ENCODE peak calls at places on chromosome 19, in five cellular contexts. E is astrocyte; N is activated CD8-positive, alpha-beta memory T cell treated with anti-CD3 and anti-CD28 coated beads for 1 hour; K is stimulated activated CD4-positive, alpha-beta T cell treated with anti-CD3 and anti-CD28 coated beads, Interleukin-1b, Interleukin-23, amount 100 ng/mL, for 1 hour; O is stimulated activated naive CD8-positive, alpha-beta T cell treated with anti-CD3 and anti-CD28 coated beads, Interleukin-15, amount 100 ng/mL, for 72 hours. T is an unnamed sample.

GRCh38 chr19:53671621-53672111 is 39.9 kb downstream of the DPRX start:
- DNase-seq in N (no peak), O (no peak), K (no peak), E (no peak), T (no peak)

GRCh38 chr19:1041835-1042685 is 2.2 kb downstream of the ABCA7 start:
- DNase-seq in O (no peak), N (no peak), K (no peak), E (no peak), T (no peak)

GRCh38 chr19:44653977-44654784 is 10.5 kb downstream of the PVR start:
- DNase-seq in O (peak), K (peak), E (peak), N (peak), T (peak)

GRCh38 chr19:55340784-55341147 is 1.1 kb downstream of the KMT5C start:
- DNase-seq in O (no peak), N (no peak), E (no peak), K (no peak), T (peak)

GRCh38 chr19:29499261-29499920 is 26.4 kb upstream of the VSTM2B start:
- DNase-seq in N (no peak), K (no peak), O (no peak), E (no peak), T (no peak)

GRCh38 chr19:35704218-35704617 is at the start of gene ZBTB32:
- DNase-seq in N (no peak), E (peak), K (no peak), O (no peak), T (no peak)

GRCh38 chr19:48965806-48966540 is 864 bp downstream of the FTL start:
- DNase-seq in N (peak), E (peak), O (peak), K (peak), T (peak)

GRCh38 chr19:29971002-29971401 is 29.0 kb downstream of the URI1 start:
- DNase-seq in E (no peak), K (no peak), N (no peak), O (no peak), T (no peak)

GRCh38 chr19:16605552-16605951 is 22.5 kb downstream of the MED26 start:
- DNase-seq in K (no peak), N (no peak), E (no peak), O (no peak), T (no peak)